ENCODE peak calls at places on chromosomes 5 and 9, in eight cellular contexts. One of them, this sample, is unnamed.

GRCh38 chr9:37539634-37540033 is 36.5 kb downstream of the FBXO10 start:
- DNase-seq in neural crest cell: no peak
- DNase-seq in stimulated activated CD8-positive, alpha-beta memory T cell treated with anti-CD3 and anti-CD28 coated beads, Interleukin-7, amount 100 ng/mL, for 24 hours: no peak
- DNase-seq in foreskin fibroblast: no peak
- DNase-seq in NCI-H2081: no peak
- DNase-seq in activated CD4-positive, alpha-beta T cell treated with anti-CD3 and anti-CD28 coated beads, Interleukin-2, amount 10 ng/mL, durations not matched to agents 7 days and 5 days: no peak
- DNase-seq in RWPE1: no peak
- DNase-seq in cerebellar cortex: no peak
- DNase-seq in this sample: no peak

GRCh38 chr9:121508415-121508814 is 8.8 kb upstream of the GGTA1 start:
- DNase-seq in neural crest cell: no peak
- DNase-seq in stimulated activated CD8-positive, alpha-beta memory T cell treated with anti-CD3 and anti-CD28 coated beads, Interleukin-7, amount 100 ng/mL, for 24 hours: no peak
- DNase-seq in foreskin fibroblast: no peak
- DNase-seq in NCI-H2081: no peak
- DNase-seq in activated CD4-positive, alpha-beta T cell treated with anti-CD3 and anti-CD28 coated beads, Interleukin-2, amount 10 ng/mL, durations not matched to agents 7 days and 5 days: no peak
- DNase-seq in RWPE1: no peak
- DNase-seq in cerebellar cortex: no peak
- DNase-seq in this sample: no peak

GRCh38 chr9:97617939-97618416 is 15.2 kb downstream of the TSTD2 start:
- DNase-seq in neural crest cell: no peak
- DNase-seq in stimulated activated CD8-positive, alpha-beta memory T cell treated with anti-CD3 and anti-CD28 coated beads, Interleukin-7, amount 100 ng/mL, for 24 hours: no peak
- DNase-seq in foreskin fibroblast: no peak
- DNase-seq in NCI-H2081: no peak
- DNase-seq in activated CD4-positive, alpha-beta T cell treated with anti-CD3 and anti-CD28 coated beads, Interleukin-2, amount 10 ng/mL, durations not matched to agents 7 days and 5 days: no peak
- DNase-seq in RWPE1: no peak
- DNase-seq in cerebellar cortex: no peak
- DNase-seq in this sample: no peak

GRCh38 chr9:137127301-137128157 is 11.4 kb upstream of the GRIN1 start:
- DNase-seq in neural crest cell: no peak
- DNase-seq in stimulated activated CD8-positive, alpha-beta memory T cell treated with anti-CD3 and anti-CD28 coated beads, Interleukin-7, amount 100 ng/mL, for 24 hours: no peak
- DNase-seq in foreskin fibroblast: no peak
- DNase-seq in NCI-H2081: no peak
- DNase-seq in activated CD4-positive, alpha-beta T cell treated with anti-CD3 and anti-CD28 coated beads, Interleukin-2, amount 10 ng/mL, durations not matched to agents 7 days and 5 days: peak; percentile 56
- DNase-seq in RWPE1: no peak
- DNase-seq in cerebellar cortex: no peak
- DNase-seq in this sample: peak; percentile 58

GRCh38 chr9:24652181-24652580 is 106.5 kb upstream of the IZUMO3 start:
- DNase-seq in neural crest cell: no peak
- DNase-seq in stimulated activated CD8-positive, alpha-beta memory T cell treated with anti-CD3 and anti-CD28 coated beads, Interleukin-7, amount 100 ng/mL, for 24 hours: no peak
- DNase-seq in foreskin fibroblast: no peak
- DNase-seq in NCI-H2081: no peak
- DNase-seq in activated CD4-positive, alpha-beta T cell treated with anti-CD3 and anti-CD28 coated beads, Interleukin-2, amount 10 ng/mL, durations not matched to agents 7 days and 5 days: no peak
- DNase-seq in RWPE1: no peak
- DNase-seq in cerebellar cortex: no peak
- DNase-seq in this sample: no peak

GRCh38 chr5:36202521-36202961 is 39.2 kb downstream of the NADK2 start:
- DNase-seq in neural crest cell: no peak
- DNase-seq in stimulated activated CD8-positive, alpha-beta memory T cell treated with anti-CD3 and anti-CD28 coated beads, Interleukin-7, amount 100 ng/mL, for 24 hours: no peak
- DNase-seq in foreskin fibroblast: no peak
- DNase-seq in NCI-H2081: no peak
- DNase-seq in activated CD4-positive, alpha-beta T cell treated with anti-CD3 and anti-CD28 coated beads, Interleukin-2, amount 10 ng/mL, durations not matched to agents 7 days and 5 days: no peak
- DNase-seq in RWPE1: no peak
- DNase-seq in cerebellar cortex: no peak
- DNase-seq in this sample: no peak

GRCh38 chr5:65468633-65469032 is 13.1 kb downstream of the ADAMTS6 start:
- DNase-seq in neural crest cell: no peak
- DNase-seq in stimulated activated CD8-positive, alpha-beta memory T cell treated with anti-CD3 and anti-CD28 coated beads, Interleukin-7, amount 100 ng/mL, for 24 hours: no peak
- DNase-seq in foreskin fibroblast: no peak
- DNase-seq in NCI-H2081: no peak
- DNase-seq in activated CD4-positive, alpha-beta T cell treated with anti-CD3 and anti-CD28 coated beads, Interleukin-2, amount 10 ng/mL, durations not matched to agents 7 days and 5 days: no peak
- DNase-seq in RWPE1: no peak
- DNase-seq in cerebellar cortex: no peak
- DNase-seq in this sample: no peak

GRCh38 chr5:9462109-9462508 is 83.8 kb downstream of the SEMA5A start:
- DNase-seq in neural crest cell: no peak
- DNase-seq in stimulated activated CD8-positive, alpha-beta memory T cell treated with anti-CD3 and anti-CD28 coated beads, Interleukin-7, amount 100 ng/mL, for 24 hours: no peak
- DNase-seq in foreskin fibroblast: no peak
- DNase-seq in NCI-H2081: no peak
- DNase-seq in activated CD4-positive, alpha-beta T cell treated with anti-CD3 and anti-CD28 coated beads, Interleukin-2, amount 10 ng/mL, durations not matched to agents 7 days and 5 days: no peak
- DNase-seq in RWPE1: no peak
- DNase-seq in cerebellar cortex: no peak
- DNase-seq in this sample: no peak

GRCh38 chr5:83927140-83927733 is 206.6 kb upstream of the HAPLN1 start:
- DNase-seq in neural crest cell: peak; percentile 85
- DNase-seq in stimulated activated CD8-positive, alpha-beta memory T cell treated with anti-CD3 and anti-CD28 coated beads, Interleukin-7, amount 100 ng/mL, for 24 hours: peak; percentile 4
- DNase-seq in foreskin fibroblast: no peak
- DNase-seq in NCI-H2081: peak; percentile 46
- DNase-seq in activated CD4-positive, alpha-beta T cell treated with anti-CD3 and anti-CD28 coated beads, Interleukin-2, amount 10 ng/mL, durations not matched to agents 7 days and 5 days: peak; percentile 28
- DNase-seq in RWPE1: peak; percentile 57
- DNase-seq in cerebellar cortex: peak; percentile 70
- DNase-seq in this sample: no peak

GRCh38 chr5:73892218-73892617 is 266.2 kb downstream of the ARHGEF28 start:
- DNase-seq in neural crest cell: no peak
- DNase-seq in stimulated activated CD8-positive, alpha-beta memory T cell treated with anti-CD3 and anti-CD28 coated beads, Interleukin-7, amount 100 ng/mL, for 24 hours: no peak
- DNase-seq in foreskin fibroblast: no peak
- DNase-seq in NCI-H2081: no peak
- DNase-seq in activated CD4-positive, alpha-beta T cell treated with anti-CD3 and anti-CD28 coated beads, Interleukin-2, amount 10 ng/mL, durations not matched to agents 7 days and 5 days: no peak
- DNase-seq in RWPE1: no peak
- DNase-seq in cerebellar cortex: no peak
- DNase-seq in this sample: no peak

GRCh38 chr9:3138236-3139229 is 294.6 kb upstream of the PUM3 start:
- DNase-seq in neural crest cell: no peak
- DNase-seq in stimulated activated CD8-positive, alpha-beta memory T cell treated with anti-CD3 and anti-CD28 coated beads, Interleukin-7, amount 100 ng/mL, for 24 hours: no peak
- DNase-seq in foreskin fibroblast: no peak
- DNase-seq in NCI-H2081: no peak
- DNase-seq in activated CD4-positive, alpha-beta T cell treated with anti-CD3 and anti-CD28 coated beads, Interleukin-2, amount 10 ng/mL, durations not matched to agents 7 days and 5 days: no peak
- DNase-seq in RWPE1: no peak
- DNase-seq in cerebellar cortex: peak; percentile 69
- DNase-seq in this sample: no peak

GRCh38 chr5:116002116-116002906 is 30.0 kb upstream of the ARL14EPL start:
- DNase-seq in neural crest cell: no peak
- DNase-seq in stimulated activated CD8-positive, alpha-beta memory T cell treated with anti-CD3 and anti-CD28 coated beads, Interleukin-7, amount 100 ng/mL, for 24 hours: no peak
- DNase-seq in foreskin fibroblast: peak; percentile 16
- DNase-seq in NCI-H2081: no peak
- DNase-seq in activated CD4-positive, alpha-beta T cell treated with anti-CD3 and anti-CD28 coated beads, Interleukin-2, amount 10 ng/mL, durations not matched to agents 7 days and 5 days: no peak
- DNase-seq in RWPE1: no peak
- DNase-seq in cerebellar cortex: no peak
- DNase-seq in this sample: no peak

GRCh38 chr5:164115420-164115819 is 610.0 kb downstream of the MAT2B start:
- DNase-seq in neural crest cell: no peak
- DNase-seq in stimulated activated CD8-positive, alpha-beta memory T cell treated with anti-CD3 and anti-CD28 coated beads, Interleukin-7, amount 100 ng/mL, for 24 hours: no peak
- DNase-seq in foreskin fibroblast: no peak
- DNase-seq in NCI-H2081: no peak
- DNase-seq in activated CD4-positive, alpha-beta T cell treated with anti-CD3 and anti-CD28 coated beads, Interleukin-2, amount 10 ng/mL, durations not matched to agents 7 days and 5 days: no peak
- DNase-seq in RWPE1: no peak
- DNase-seq in cerebellar cortex: no peak
- DNase-seq in this sample: no peak